ENCODE peak calls at places on chromosomes 4 and X, in eight cellular contexts. M is astrocyte of the spinal cord; B is GM18507; C is activated CD4-positive, alpha-beta T cell treated with anti-CD3 and anti-CD28 coated beads, Interleukin-2, amount 50 U/mL, for 48 hours; K is effector memory CD8-positive, alpha-beta T cell; Y is hypothalamus; U is mucosa of gallbladder; T is GM10248. N is an unnamed sample.

GRCh38 chr4:19689511-19689910 is 562.2 kb upstream of the SLIT2 start:
- DNase-seq in M (peak; percentile 70), B (no peak), U (no peak), K (no peak), Y (no peak), C (no peak), T (no peak), N (no peak)

GRCh38 chr4:174437756-174438155 is 84.5 kb downstream of the HPGD start:
- DNase-seq in U (no peak), K (no peak), Y (no peak), B (no peak), C (no peak), T (no peak), M (no peak), N (no peak)

GRCh38 chrX:131816551-131817136 is 206.5 kb upstream of the STK26 start:
- DNase-seq in U (peak; percentile 93), K (peak; percentile 49), C (peak; percentile 67), M (peak; percentile 85), B (no peak), Y (no peak), T (peak; percentile 40), N (no peak)

GRCh38 chrX:51332188-51332942 is at the start of gene NUDT10:
- DNase-seq in M (peak; percentile 53), Y (peak; percentile 12), U (no peak), K (no peak), T (no peak), B (no peak), C (peak; percentile 68), N (no peak)

GRCh38 chrX:129238011-129238410 is 285.3 kb downstream of the SMARCA1 start:
- DNase-seq in U (no peak), T (no peak), B (no peak), C (no peak), Y (no peak), M (no peak), K (no peak), N (no peak)

GRCh38 chr4:46390353-46391058 is 578 bp upstream of the GABRA2 start:
- DNase-seq in M (no peak), Y (no peak), K (no peak), U (no peak), B (no peak), T (no peak), C (no peak), N (no peak)

GRCh38 chrX:24858004-24858746 is 157.6 kb downstream of the ARX start:
- DNase-seq in Y (no peak), B (no peak), C (no peak), M (no peak), K (no peak), U (no peak), T (no peak), N (no peak)

GRCh38 chrX:120380699-120381098 is 18.8 kb downstream of the ATP1B4 start:
- DNase-seq in B (no peak), Y (no peak), M (peak; percentile 5), K (peak; percentile 1), T (peak; percentile 9), U (no peak), C (peak; percentile 6), N (peak; percentile 43)

GRCh38 chr4:38691251-38692008 is 27.4 kb downstream of the KLF3 start:
- DNase-seq in M (no peak), K (no peak), C (no peak), Y (no peak), U (no peak), B (no peak), T (no peak), N (no peak)